ENCODE peak calls at places on chromosome 10, in nine cellular contexts. One of them, this sample, is unnamed.

GRCh38 chr10:97230146-97230545 is 44.4 kb upstream of the SLIT1 start:
- DNase-seq in AG09309: no peak
- DNase-seq in upper lobe of right lung: no peak
- DNase-seq in astrocyte: peak; percentile 4
- DNase-seq in brain microvascular endothelial cell: no peak
- DNase-seq in GM06990: no peak
- DNase-seq in RWPE1: no peak
- DNase-seq in cardiac muscle cell: peak; percentile 51
- DNase-seq in adrenal gland: no peak
- DNase-seq in this sample: no peak

GRCh38 chr10:88687853-88688467 is 18.1 kb upstream of the LIPK start:
- DNase-seq in AG09309: no peak
- DNase-seq in upper lobe of right lung: no peak
- DNase-seq in astrocyte: no peak
- DNase-seq in brain microvascular endothelial cell: no peak
- DNase-seq in GM06990: no peak
- DNase-seq in RWPE1: peak; percentile 58
- DNase-seq in cardiac muscle cell: peak; percentile 38
- DNase-seq in adrenal gland: no peak
- DNase-seq in this sample: peak; percentile 40

GRCh38 chr10:79393221-79393923 is 46.1 kb downstream of the PPIF start:
- DNase-seq in AG09309: no peak
- DNase-seq in upper lobe of right lung: peak; percentile 39
- DNase-seq in astrocyte: no peak
- DNase-seq in brain microvascular endothelial cell: no peak
- DNase-seq in GM06990: no peak
- DNase-seq in RWPE1: no peak
- DNase-seq in cardiac muscle cell: no peak
- DNase-seq in adrenal gland: no peak
- DNase-seq in this sample: no peak

GRCh38 chr10:113283189-113283588 is 269.7 kb upstream of the HABP2 start:
- DNase-seq in AG09309: no peak
- DNase-seq in upper lobe of right lung: no peak
- DNase-seq in astrocyte: no peak
- DNase-seq in brain microvascular endothelial cell: no peak
- DNase-seq in GM06990: no peak
- DNase-seq in RWPE1: no peak
- DNase-seq in cardiac muscle cell: no peak
- DNase-seq in adrenal gland: no peak
- DNase-seq in this sample: no peak

GRCh38 chr10:1061930-1062769 is 6.0 kb downstream of the WDR37 start:
- DNase-seq in AG09309: no peak
- DNase-seq in upper lobe of right lung: no peak
- DNase-seq in astrocyte: peak; percentile 85
- DNase-seq in brain microvascular endothelial cell: peak; percentile 65
- DNase-seq in GM06990: no peak
- DNase-seq in RWPE1: no peak
- DNase-seq in cardiac muscle cell: no peak
- DNase-seq in adrenal gland: no peak
- DNase-seq in this sample: no peak

GRCh38 chr10:100887761-100888296 is 24.9 kb upstream of the SLF2 start:
- DNase-seq in AG09309: no peak
- DNase-seq in upper lobe of right lung: peak; percentile 34
- DNase-seq in astrocyte: no peak
- DNase-seq in brain microvascular endothelial cell: no peak
- DNase-seq in GM06990: no peak
- DNase-seq in RWPE1: no peak
- DNase-seq in cardiac muscle cell: no peak
- DNase-seq in adrenal gland: no peak
- DNase-seq in this sample: no peak

GRCh38 chr10:17805921-17806577 is 3.1 kb upstream of the MRC1 start:
- DNase-seq in AG09309: no peak
- DNase-seq in upper lobe of right lung: no peak
- DNase-seq in astrocyte: no peak
- DNase-seq in brain microvascular endothelial cell: no peak
- DNase-seq in GM06990: no peak
- DNase-seq in RWPE1: no peak
- DNase-seq in cardiac muscle cell: peak; percentile 16
- DNase-seq in adrenal gland: no peak
- DNase-seq in this sample: peak; percentile 47

GRCh38 chr10:71266147-71266917 is 52.7 kb upstream of the SLC29A3 start:
- DNase-seq in AG09309: peak; percentile 79
- DNase-seq in upper lobe of right lung: peak; percentile 76
- DNase-seq in astrocyte: peak; percentile 65
- DNase-seq in brain microvascular endothelial cell: peak; percentile 43
- DNase-seq in GM06990: no peak
- DNase-seq in RWPE1: peak; percentile 74
- DNase-seq in cardiac muscle cell: no peak
- DNase-seq in adrenal gland: peak; percentile 37
- DNase-seq in this sample: no peak

GRCh38 chr10:95389176-95389575 is 98.4 kb upstream of the PDLIM1 start:
- DNase-seq in AG09309: no peak
- DNase-seq in upper lobe of right lung: no peak
- DNase-seq in astrocyte: no peak
- DNase-seq in brain microvascular endothelial cell: no peak
- DNase-seq in GM06990: no peak
- DNase-seq in RWPE1: no peak
- DNase-seq in cardiac muscle cell: no peak
- DNase-seq in adrenal gland: no peak
- DNase-seq in this sample: no peak

GRCh38 chr10:3652886-3653285 is 132.1 kb downstream of the KLF6 start:
- DNase-seq in AG09309: no peak
- DNase-seq in upper lobe of right lung: no peak
- DNase-seq in astrocyte: no peak
- DNase-seq in brain microvascular endothelial cell: no peak
- DNase-seq in GM06990: no peak
- DNase-seq in RWPE1: no peak
- DNase-seq in cardiac muscle cell: no peak
- DNase-seq in adrenal gland: no peak
- DNase-seq in this sample: no peak

GRCh38 chr10:59657724-59658123 is 51.9 kb downstream of the SLC16A9 start:
- DNase-seq in AG09309: no peak
- DNase-seq in upper lobe of right lung: no peak
- DNase-seq in astrocyte: no peak
- DNase-seq in brain microvascular endothelial cell: no peak
- DNase-seq in GM06990: no peak
- DNase-seq in RWPE1: no peak
- DNase-seq in cardiac muscle cell: no peak
- DNase-seq in adrenal gland: no peak
- DNase-seq in this sample: no peak

GRCh38 chr10:5492929-5493576 is 6.3 kb downstream of the CALML5 start:
- DNase-seq in AG09309: no peak
- DNase-seq in upper lobe of right lung: peak; percentile 43
- DNase-seq in astrocyte: no peak
- DNase-seq in brain microvascular endothelial cell: no peak
- DNase-seq in GM06990: no peak
- DNase-seq in RWPE1: no peak
- DNase-seq in cardiac muscle cell: no peak
- DNase-seq in adrenal gland: no peak
- DNase-seq in this sample: no peak

GRCh38 chr10:120514035-120514620 is 57.1 kb downstream of the PLPP4 start:
- DNase-seq in AG09309: no peak
- DNase-seq in upper lobe of right lung: no peak
- DNase-seq in astrocyte: no peak
- DNase-seq in brain microvascular endothelial cell: peak; percentile 25
- DNase-seq in GM06990: no peak
- DNase-seq in RWPE1: peak; percentile 69
- DNase-seq in cardiac muscle cell: peak; percentile 86
- DNase-seq in adrenal gland: peak; percentile 24
- DNase-seq in this sample: peak; percentile 22

GRCh38 chr10:112732277-112732891 is 217.7 kb upstream of the TCF7L2 start:
- DNase-seq in AG09309: no peak
- DNase-seq in upper lobe of right lung: no peak
- DNase-seq in astrocyte: peak; percentile 45
- DNase-seq in brain microvascular endothelial cell: no peak
- DNase-seq in GM06990: no peak
- DNase-seq in RWPE1: no peak
- DNase-seq in cardiac muscle cell: no peak
- DNase-seq in adrenal gland: no peak
- DNase-seq in this sample: no peak

GRCh38 chr10:131126321-131127121 is 185.0 kb downstream of the TCERG1L start:
- DNase-seq in AG09309: no peak
- DNase-seq in upper lobe of right lung: no peak
- DNase-seq in astrocyte: no peak
- DNase-seq in brain microvascular endothelial cell: no peak
- DNase-seq in GM06990: no peak
- DNase-seq in RWPE1: no peak
- DNase-seq in cardiac muscle cell: no peak
- DNase-seq in adrenal gland: no peak
- DNase-seq in this sample: no peak

GRCh38 chr10:72445851-72446250 is 91.1 kb upstream of the DNAJB12 start:
- DNase-seq in AG09309: no peak
- DNase-seq in upper lobe of right lung: no peak
- DNase-seq in astrocyte: no peak
- DNase-seq in brain microvascular endothelial cell: no peak
- DNase-seq in GM06990: no peak
- DNase-seq in RWPE1: no peak
- DNase-seq in cardiac muscle cell: no peak
- DNase-seq in adrenal gland: no peak
- DNase-seq in this sample: no peak

DNA sequence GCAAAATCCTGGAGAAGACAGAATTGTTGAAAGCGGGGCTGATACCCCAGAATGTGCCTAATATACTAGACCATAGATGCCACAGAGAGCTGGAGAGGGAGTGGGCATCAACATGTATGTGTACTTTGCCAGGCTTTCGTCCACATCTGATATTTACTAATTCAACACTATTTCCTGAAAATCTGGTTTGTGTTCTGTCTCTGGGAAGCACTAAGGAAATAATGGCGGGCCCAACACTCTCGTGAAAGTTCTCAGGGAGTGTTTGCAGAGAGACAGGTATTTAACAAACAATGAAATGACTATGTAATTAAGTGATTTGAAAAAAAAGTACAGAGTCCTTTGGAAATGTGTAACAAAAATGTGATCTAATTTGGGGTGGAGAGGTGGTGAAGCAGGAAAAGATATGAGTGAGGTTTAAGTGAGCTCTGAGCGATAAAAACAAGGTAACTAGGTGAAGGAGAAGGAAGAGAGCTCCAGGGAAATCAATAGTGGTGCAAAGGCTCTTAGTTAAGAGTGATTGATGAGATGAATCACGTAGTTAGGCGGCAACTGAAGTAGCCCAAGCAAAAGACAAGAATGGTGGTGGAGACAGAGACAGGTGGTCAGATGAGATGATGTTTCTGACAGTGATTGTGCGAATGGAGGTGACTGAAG is 95.2 kb upstream of the DNAJB12 start:
- DNase-seq in AG09309: no peak
- DNase-seq in upper lobe of right lung: no peak
- DNase-seq in astrocyte: no peak
- DNase-seq in brain microvascular endothelial cell: no peak
- DNase-seq in GM06990: no peak
- DNase-seq in RWPE1: no peak
- DNase-seq in cardiac muscle cell: no peak
- DNase-seq in adrenal gland: no peak
- DNase-seq in this sample: no peak
- TF ChIP-seq CTCF in AG09309: no peak
- TF ChIP-seq CTCF in upper lobe of right lung: no peak
- TF ChIP-seq CTCF in astrocyte: no peak
- TF ChIP-seq CTCF in brain microvascular endothelial cell: no peak
- TF ChIP-seq CTCF in GM06990: no peak
- TF ChIP-seq CTCF in RWPE1: no peak
- TF ChIP-seq CTCF in cardiac muscle cell: no peak
- TF ChIP-seq CTCF in adrenal gland: no peak
- TF ChIP-seq CTCF in this sample: no peak

DNA sequence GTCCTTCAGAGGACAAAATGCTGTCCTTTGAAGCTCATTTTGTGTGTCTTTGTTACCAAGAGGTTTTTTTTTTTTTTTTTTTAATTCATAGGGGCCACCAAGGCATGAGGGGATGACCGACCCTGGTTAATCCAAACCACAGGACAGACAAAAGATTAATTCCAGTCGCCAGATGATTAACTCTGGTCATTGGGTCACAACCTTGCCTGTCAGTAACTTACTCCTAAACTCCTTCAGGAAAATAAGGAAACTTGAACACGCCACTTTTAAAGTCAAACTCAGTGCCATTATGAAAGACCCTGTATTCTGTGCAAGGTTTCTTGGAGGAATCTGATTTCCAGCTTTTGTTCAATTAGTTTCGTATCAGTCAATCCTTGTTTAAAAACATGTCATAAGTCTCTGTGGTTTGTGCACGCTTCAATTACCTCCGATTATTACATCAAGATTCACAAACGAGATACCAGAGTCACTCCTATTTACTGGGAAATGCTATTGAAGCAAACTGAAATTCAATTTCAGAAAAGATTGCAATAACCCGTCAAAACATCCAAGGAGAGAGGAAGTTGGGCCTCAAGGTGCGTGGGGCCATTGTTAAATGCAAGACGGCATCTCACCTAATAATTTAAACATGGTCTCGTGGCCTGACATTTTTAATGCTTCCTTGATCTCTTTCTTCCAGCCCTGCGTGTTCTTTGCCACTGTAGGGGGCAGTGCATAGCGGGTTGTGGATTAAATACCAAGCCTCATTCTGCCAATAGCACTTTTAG is 44.0 kb downstream of the NRP1 start:
- DNase-seq in AG09309: no peak
- DNase-seq in upper lobe of right lung: no peak
- DNase-seq in astrocyte: peak; percentile 53
- DNase-seq in brain microvascular endothelial cell: no peak
- DNase-seq in GM06990: no peak
- DNase-seq in RWPE1: no peak
- DNase-seq in cardiac muscle cell: no peak
- DNase-seq in adrenal gland: no peak
- DNase-seq in this sample: no peak
- TF ChIP-seq CTCF in AG09309: peak; percentile 29
- TF ChIP-seq CTCF in upper lobe of right lung: no peak
- TF ChIP-seq CTCF in astrocyte: peak; percentile 39
- TF ChIP-seq CTCF in brain microvascular endothelial cell: peak; percentile 50
- TF ChIP-seq CTCF in GM06990: no peak
- TF ChIP-seq CTCF in RWPE1: no peak
- TF ChIP-seq CTCF in cardiac muscle cell: no peak
- TF ChIP-seq CTCF in adrenal gland: no peak
- TF ChIP-seq CTCF in this sample: no peak

GRCh38 chr10:133226251-133226808 is 3.7 kb upstream of the UTF1 start:
- DNase-seq in AG09309: no peak
- DNase-seq in upper lobe of right lung: no peak
- DNase-seq in astrocyte: no peak
- DNase-seq in brain microvascular endothelial cell: no peak
- DNase-seq in GM06990: no peak
- DNase-seq in RWPE1: peak; percentile 54
- DNase-seq in cardiac muscle cell: no peak
- DNase-seq in adrenal gland: no peak
- DNase-seq in this sample: no peak
- TF ChIP-seq CTCF in AG09309: no peak
- TF ChIP-seq CTCF in upper lobe of right lung: no peak
- TF ChIP-seq CTCF in astrocyte: no peak
- TF ChIP-seq CTCF in brain microvascular endothelial cell: no peak
- TF ChIP-seq CTCF in GM06990: peak; percentile 31
- TF ChIP-seq CTCF in RWPE1: no peak
- TF ChIP-seq CTCF in cardiac muscle cell: no peak
- TF ChIP-seq CTCF in adrenal gland: no peak
- TF ChIP-seq CTCF in this sample: no peak

DNA sequence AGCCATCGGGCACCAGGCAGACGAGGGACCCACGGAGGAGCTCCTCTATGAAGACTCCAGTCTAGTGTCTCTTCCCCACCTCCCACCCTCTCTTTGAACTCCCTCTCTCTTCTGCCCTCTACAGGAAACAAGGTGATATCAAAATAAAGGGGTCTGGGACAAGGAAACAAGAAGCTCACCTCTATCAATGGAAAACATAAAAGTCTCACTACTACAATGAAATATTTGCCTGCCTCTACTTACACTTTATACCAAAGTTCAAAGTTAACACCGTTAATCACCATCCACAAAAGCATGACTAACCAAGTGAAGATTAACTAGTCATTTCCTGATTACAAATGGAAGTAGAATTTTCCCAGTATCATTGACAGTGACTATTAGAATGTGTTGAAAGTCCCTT is 82.2 kb downstream of the PARD3 start:
- DNase-seq in AG09309: no peak
- DNase-seq in upper lobe of right lung: no peak
- DNase-seq in astrocyte: peak; percentile 58
- DNase-seq in brain microvascular endothelial cell: no peak
- DNase-seq in GM06990: no peak
- DNase-seq in RWPE1: peak; percentile 46
- DNase-seq in cardiac muscle cell: no peak
- DNase-seq in adrenal gland: no peak
- DNase-seq in this sample: peak; percentile 8
- TF ChIP-seq CTCF in AG09309: peak; percentile 8
- TF ChIP-seq CTCF in upper lobe of right lung: peak; percentile 6
- TF ChIP-seq CTCF in astrocyte: no peak
- TF ChIP-seq CTCF in brain microvascular endothelial cell: peak; percentile 52
- TF ChIP-seq CTCF in GM06990: peak; percentile 39
- TF ChIP-seq CTCF in RWPE1: no peak
- TF ChIP-seq CTCF in cardiac muscle cell: peak; percentile 25
- TF ChIP-seq CTCF in adrenal gland: no peak
- TF ChIP-seq CTCF in this sample: peak; percentile 26